ENCODE peak calls at places on chromosomes 11 and 22, in seven cellular contexts. P is thoracic aorta; C is kidney glomerular epithelial cell; I is GM23338; H is SK-N-SH; U is activated T-cell treated with anti-CD3 and anti-CD28 coated beads, Interleukin-2, amount 50 U/mL, for 72 hours; J is SW480. N is an unnamed sample.

GRCh38 chr22:32380991-32381390 is 23.3 kb downstream of the RFPL3 start:
- DNase-seq in P (no peak), C (no peak), I (no peak), H (no peak), U (no peak), J (no peak), N (no peak)

GRCh38 chr11:41309111-41309522 is 150.3 kb downstream of the LRRC4C start:
- DNase-seq in P (no peak), C (no peak), I (peak), H (peak), U (no peak), J (no peak), N (no peak)

GRCh38 chr11:119680899-119681370 is 48.1 kb downstream of the NECTIN1 start:
- DNase-seq in P (no peak), C (no peak), I (no peak), H (no peak), U (no peak), J (no peak), N (no peak)

GRCh38 chr11:125376856-125377255 is 119.2 kb downstream of the FEZ1 start:
- DNase-seq in P (no peak), C (peak), I (no peak), H (no peak), U (no peak), J (no peak), N (no peak)

GRCh38 chr11:132674161-132674560 is 858.1 kb downstream of the OPCML start:
- DNase-seq in P (no peak), C (no peak), I (no peak), H (no peak), U (no peak), J (no peak), N (no peak)

GRCh38 chr22:31615481-31615840 is 46.6 kb downstream of the PISD start:
- DNase-seq in P (no peak), C (no peak), I (no peak), H (no peak), U (no peak), J (no peak), N (no peak)

GRCh38 chr11:118610773-118611432 is 3.5 kb downstream of the PHLDB1 start:
- DNase-seq in P (no peak), C (peak), I (peak), H (no peak), U (peak), J (no peak), N (no peak)

GRCh38 chr11:134781335-134781970 is 369.4 kb upstream of the B3GAT1 start:
- DNase-seq in P (no peak), C (no peak), I (no peak), H (no peak), U (no peak), J (no peak), N (no peak)

GRCh38 chr11:120303004-120303637 is 22.0 kb upstream of the TLCD5 start:
- DNase-seq in P (no peak), C (peak), I (peak), H (peak), U (peak), J (peak), N (peak)

GRCh38 chr11:554824-555499 is 5.6 kb downstream of the LMNTD2 start:
- DNase-seq in P (no peak), C (peak), I (peak), H (peak), U (peak), J (peak), N (peak)

GRCh38 chr11:66336234-66337102 is at the start of gene RIN1:
- DNase-seq in P (no peak), C (peak), I (peak), H (peak), U (peak), J (peak), N (peak)

GRCh38 chr11:71251761-71252433 is 480 bp downstream of the SHANK2 start:
- DNase-seq in P (no peak), C (peak), I (peak), H (peak), U (no peak), J (peak), N (peak)

GRCh38 chr11:16986434-16987204 is 27.6 kb downstream of the PLEKHA7 start:
- DNase-seq in P (no peak), C (peak), I (peak), H (no peak), U (peak), J (peak), N (no peak)

GRCh38 chr11:102252339-102252891 is 64.9 kb upstream of the BIRC3 start:
- DNase-seq in P (no peak), C (no peak), I (no peak), H (no peak), U (no peak), J (no peak), N (no peak)

GRCh38 chr22:44411226-44412135 is 86.6 kb downstream of the RTL6 start:
- DNase-seq in P (no peak), C (no peak), I (no peak), H (no peak), U (no peak), J (no peak), N (no peak)

GRCh38 chr22:49869855-49870712 is 16.4 kb downstream of the ZBED4 start:
- DNase-seq in P (no peak), C (no peak), I (no peak), H (no peak), U (no peak), J (no peak), N (no peak)

GRCh38 chr11:14906614-14907392 is 14.8 kb upstream of the CYP2R1 start:
- DNase-seq in P (no peak), C (no peak), I (no peak), H (peak), U (no peak), J (no peak), N (no peak)

GRCh38 chr11:78181155-78181554 is 7.3 kb downstream of the KCTD21 start:
- DNase-seq in P (no peak), C (no peak), I (no peak), H (no peak), U (no peak), J (no peak), N (no peak)

GRCh38 chr11:5291207-5291838 is 10.4 kb downstream of the OR51B4 start:
- DNase-seq in P (no peak), C (no peak), I (peak), H (peak), U (no peak), J (peak), N (no peak)